ENCODE peak calls at places on chromosome 3, in four cellular contexts. V, D, M and J are unnamed samples.

GRCh38 chr3:148717918-148718317 is 20.2 kb downstream of the AGTR1 start:
- DNase-seq in V (no peak), D (no peak), M (no peak), J (no peak)

GRCh38 chr3:22474706-22475470 is 723.9 kb upstream of the ZNF385D start:
- DNase-seq in V (no peak), D (no peak), M (no peak), J (no peak)

GRCh38 chr3:181176610-181177009 is 187.1 kb upstream of the DNAJC19 start:
- DNase-seq in V (peak), D (peak), M (no peak), J (no peak)

GRCh38 chr3:184255291-184256039 is 5.9 kb downstream of the CAMK2N2 start:
- DNase-seq in V (no peak), D (no peak), M (no peak), J (peak)

GRCh38 chr3:170421147-170421641 is 2.5 kb downstream of the CLDN11 start:
- DNase-seq in V (no peak), D (no peak), M (peak), J (no peak)

GRCh38 chr3:114649331-114649730 is 355.5 kb downstream of the TIGIT start:
- DNase-seq in V (peak), D (no peak), M (no peak), J (peak)

GRCh38 chr3:160697628-160698382 is 20.8 kb downstream of the ARL14 start:
- DNase-seq in V (no peak), D (no peak), M (no peak), J (no peak)

GRCh38 chr3:104206925-104207324 is 1159.8 kb upstream of the ALCAM start:
- DNase-seq in V (peak), D (peak), M (no peak), J (no peak)

GRCh38 chr3:76669305-76669704 is 370.6 kb upstream of the ROBO2 start:
- DNase-seq in V (no peak), D (no peak), M (no peak), J (no peak)

GRCh38 chr3:157498374-157498773 is 4.8 kb downstream of the VEPH1 start:
- DNase-seq in V (no peak), D (no peak), M (no peak), J (no peak)

DNA sequence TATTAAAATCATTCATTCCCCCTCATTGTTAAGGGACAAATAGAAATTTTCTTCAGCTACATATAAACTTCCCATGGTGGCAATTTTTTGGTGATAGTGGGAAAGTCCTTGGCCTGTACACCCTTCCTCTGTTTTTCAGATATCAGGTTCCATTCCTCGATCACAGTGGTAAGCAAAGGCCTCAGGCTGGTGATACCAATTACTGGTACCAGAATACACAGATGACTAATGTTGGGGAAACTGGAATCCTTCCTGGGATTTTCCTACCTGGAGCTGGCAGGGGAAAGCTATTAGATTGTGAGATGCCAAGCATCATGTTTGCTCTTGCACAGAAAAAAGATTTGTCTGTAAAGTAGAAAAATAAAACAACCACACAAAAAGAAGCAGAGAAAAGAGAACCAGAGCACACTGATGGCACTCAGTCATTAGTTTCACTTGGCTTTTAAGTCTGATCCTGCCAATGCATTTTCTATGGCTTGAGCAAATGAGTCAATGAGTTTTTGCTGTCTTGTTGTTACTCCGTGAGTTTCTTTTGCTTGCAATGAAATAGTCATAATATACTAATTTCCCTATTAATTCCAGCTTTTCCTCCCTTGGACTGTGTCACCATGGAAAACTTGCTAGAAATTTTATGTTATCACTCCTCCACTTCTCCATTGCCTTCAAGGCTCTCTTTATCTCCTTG is 795.0 kb downstream of the ROBO1 start:
- DNase-seq in V (no peak), D (no peak), M (no peak), J (no peak)
- TF ChIP-seq POLR2A in V (no peak), D (no peak), M (no peak), J (no peak)

GRCh38 chr3:58464875-58465274 is 27.0 kb upstream of the KCTD6 start:
- DNase-seq in V (no peak), D (no peak), M (no peak), J (no peak)

GRCh38 chr3:58466899-58467563 is 24.9 kb upstream of the KCTD6 start:
- DNase-seq in V (no peak), D (no peak), M (no peak), J (no peak)

GRCh38 chr3:58463942-58464271 is 28.0 kb upstream of the KCTD6 start:
- DNase-seq in V (no peak), D (no peak), M (no peak), J (no peak)

GRCh38 chr3:58462829-58463180 is 29.1 kb upstream of the KCTD6 start:
- DNase-seq in V (no peak), D (no peak), M (no peak), J (no peak)

GRCh38 chr3:58463181-58463941 is 28.5 kb upstream of the KCTD6 start:
- DNase-seq in V (peak), D (peak), M (peak), J (peak)
- TF ChIP-seq POLR2A in V (no peak), D (no peak), M (no peak), J (no peak)

GRCh38 chr3:47245271-47245670 is 37.3 kb downstream of the KIF9 start:
- DNase-seq in V (no peak), D (no peak), M (no peak), J (no peak)
- TF ChIP-seq POLR2A in V (no peak), D (no peak), M (no peak), J (no peak)

GRCh38 chr3:186997061-186998054 is 67.0 kb downstream of the ST6GAL1 start:
- DNase-seq in V (no peak), D (no peak), M (no peak), J (no peak)
- TF ChIP-seq POLR2A in V (no peak), D (no peak), M (no peak), J (no peak)

GRCh38 chr3:146469206-146470017 is at the start of gene PLSCR2:
- DNase-seq in V (peak), D (peak), M (peak), J (no peak)
- TF ChIP-seq POLR2A in V (peak), D (peak), M (no peak), J (no peak)